ENCODE peak calls at places on chromosomes 1 and 21, in ten cellular contexts. K is fibroblast of lung; Y is CD8-positive, alpha-beta T cell; X is Peyer's patch; V is right lobe of liver; L is GM06990; C is stomach; O is GM13977; Z is left lung; B is endothelial cell of umbilical vein. H is an unnamed sample.
A peak's percentile ranks its signal among the peaks of the same experiment; 100 is the strongest.

GRCh38 chr1:102776074-102776473 is 332.2 kb downstream of the COL11A1 start:
- DNase-seq in K (no peak), Y (no peak), X (no peak), V (no peak), L (no peak), C (no peak), O (no peak), Z (no peak), B (no peak), H (no peak)

GRCh38 chr1:12383786-12384185 is 154.0 kb downstream of the VPS13D start:
- DNase-seq in K (no peak), Y (no peak), X (no peak), V (no peak), L (no peak), C (no peak), O (no peak), Z (no peak), B (no peak), H (no peak)

GRCh38 chr1:166975361-166976129 is at the start of gene ILDR2:
- DNase-seq in K (peak; percentile 25), Y (peak; percentile 68), X (peak; percentile 67), V (peak; percentile 81), L (peak; percentile 55), C (peak; percentile 52), O (peak; percentile 83), Z (peak; percentile 36), B (peak; percentile 10), H (peak; percentile 23)

GRCh38 chr21:27954806-27955205 is 987.9 kb upstream of the ADAMTS5 start:
- DNase-seq in K (peak; percentile 55), Y (no peak), X (no peak), V (no peak), L (no peak), C (no peak), O (no peak), Z (no peak), B (no peak), H (no peak)

GRCh38 chr1:229221106-229222019 is 49.5 kb upstream of the RAB4A start:
- DNase-seq in K (peak; percentile 92), Y (no peak), X (peak; percentile 78), V (peak; percentile 84), L (no peak), C (peak; percentile 76), O (no peak), Z (no peak), B (no peak), H (no peak)

GRCh38 chr1:203342192-203342940 is 8.6 kb downstream of the FMOD start:
- DNase-seq in K (peak; percentile 42), Y (peak; percentile 69), X (no peak), V (no peak), L (no peak), C (peak; percentile 71), O (peak; percentile 69), Z (no peak), B (peak; percentile 44), H (no peak)

GRCh38 chr1:116514708-116515525 is 55.9 kb downstream of the CD58 start:
- DNase-seq in K (no peak), Y (peak; percentile 62), X (no peak), V (no peak), L (peak; percentile 59), C (no peak), O (peak; percentile 44), Z (no peak), B (no peak), H (no peak)

GRCh38 chr1:95627244-95627643 is 393.2 kb downstream of the RWDD3 start:
- DNase-seq in K (no peak), Y (no peak), X (no peak), V (no peak), L (no peak), C (no peak), O (no peak), Z (no peak), B (no peak), H (no peak)

GRCh38 chr1:29762635-29763034 is 526.3 kb downstream of the PTPRU start:
- DNase-seq in K (no peak), Y (no peak), X (no peak), V (no peak), L (no peak), C (no peak), O (no peak), Z (no peak), B (no peak), H (no peak)

GRCh38 chr1:223631367-223631977 is 34.0 kb downstream of the CAPN8 start:
- DNase-seq in K (no peak), Y (no peak), X (no peak), V (no peak), L (no peak), C (no peak), O (no peak), Z (no peak), B (no peak), H (no peak)

GRCh38 chr1:59560807-59561450 is 253.8 kb upstream of the HOOK1 start:
- DNase-seq in K (no peak), Y (no peak), X (no peak), V (no peak), L (no peak), C (no peak), O (no peak), Z (no peak), B (peak; percentile 13), H (no peak)

GRCh38 chr1:210949039-210949438 is 184.9 kb downstream of the KCNH1 start:
- DNase-seq in K (no peak), Y (no peak), X (no peak), V (no peak), L (no peak), C (no peak), O (no peak), Z (no peak), B (no peak), H (no peak)

GRCh38 chr1:93993731-93994130 is 84.5 kb upstream of the GCLM start:
- DNase-seq in K (no peak), Y (no peak), X (no peak), V (no peak), L (no peak), C (no peak), O (no peak), Z (no peak), B (no peak), H (no peak)

DNA sequence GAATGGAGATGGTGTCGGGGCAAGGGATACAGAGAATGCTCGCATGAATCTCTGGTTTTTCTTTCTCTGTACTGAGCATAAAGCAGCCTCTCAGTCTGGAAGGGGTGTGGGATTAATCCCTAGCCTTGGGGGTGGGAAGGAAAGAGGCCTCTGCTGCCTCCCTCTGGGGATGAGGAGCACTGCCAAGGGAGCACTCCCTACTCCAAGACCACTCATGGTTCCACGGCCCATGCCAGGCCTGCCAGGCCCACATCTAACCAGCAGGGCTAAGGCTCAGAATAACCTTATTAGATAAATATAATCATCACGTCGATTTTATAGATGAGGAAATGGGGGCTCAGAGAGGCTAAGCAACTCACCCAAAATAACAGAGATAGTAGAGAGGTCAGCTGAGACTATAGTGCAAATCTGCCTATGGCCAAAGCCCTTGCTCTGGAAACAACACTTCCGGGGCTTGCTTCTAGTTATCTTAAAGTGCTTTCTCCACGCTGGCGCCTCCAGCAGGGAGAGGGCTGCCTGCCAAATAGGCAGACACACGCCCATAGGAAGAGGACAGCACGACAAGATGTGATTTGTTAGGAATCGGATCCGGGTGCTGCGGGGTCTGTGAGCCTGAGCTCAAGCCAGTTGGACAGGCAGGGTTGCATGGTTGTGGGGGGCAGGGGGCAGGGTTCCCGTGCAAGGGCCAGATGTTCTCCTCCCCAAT is 522 bp downstream of the TEX35 start:
- DNase-seq in K (peak; percentile 51), Y (no peak), X (peak; percentile 37), V (peak; percentile 27), L (no peak), C (peak; percentile 53), O (no peak), Z (no peak), B (no peak), H (no peak)
- TF ChIP-seq CTCF in K (no peak), Y (no peak), X (peak; percentile 5), V (no peak), L (no peak), C (no peak), O (no peak), Z (no peak), B (no peak), H (no peak)

DNA sequence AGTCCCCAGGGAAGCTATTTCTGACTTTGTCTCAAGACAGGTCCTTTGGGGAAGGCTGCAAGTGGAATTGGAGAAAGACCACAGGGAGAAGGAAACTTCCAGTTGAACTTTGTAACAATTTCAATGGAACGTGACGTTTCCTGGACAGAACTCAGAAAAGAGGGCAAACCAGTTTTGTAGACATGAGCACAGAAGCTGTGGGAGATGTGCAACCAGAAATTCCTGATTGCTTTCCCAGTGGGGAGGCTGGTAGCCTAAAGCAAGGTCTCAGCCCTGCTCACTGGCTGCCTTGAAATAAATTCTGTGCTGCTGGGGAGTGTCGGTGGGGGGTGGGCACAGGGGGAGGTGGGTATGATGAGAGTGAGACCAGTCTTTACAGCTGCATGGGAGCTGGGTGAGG is 1206.7 kb upstream of the ADGRL2 start:
- DNase-seq in K (no peak), Y (no peak), X (no peak), V (no peak), L (no peak), C (no peak), O (no peak), Z (no peak), B (no peak), H (no peak)
- TF ChIP-seq CTCF in K (no peak), Y (no peak), X (no peak), V (no peak), L (no peak), C (no peak), O (no peak), Z (no peak), B (no peak), H (no peak)

GRCh38 chr1:172609528-172609927 is 49.4 kb upstream of the FASLG start:
- DNase-seq in K (peak; percentile 19), Y (no peak), X (no peak), V (no peak), L (no peak), C (no peak), O (no peak), Z (no peak), B (no peak), H (no peak)
- TF ChIP-seq CTCF in K (no peak), Y (peak; percentile 74), X (peak; percentile 42), V (peak; percentile 27), L (peak; percentile 25), C (peak; percentile 20), O (peak; percentile 33), Z (no peak), B (no peak), H (no peak)

GRCh38 chr1:228062812-228063211 is 19.7 kb upstream of the ARF1 start:
- DNase-seq in K (no peak), Y (no peak), X (no peak), V (no peak), L (no peak), C (peak; percentile 23), O (no peak), Z (peak; percentile 23), B (no peak), H (no peak)
- TF ChIP-seq CTCF in K (no peak), Y (no peak), X (no peak), V (no peak), L (no peak), C (no peak), O (no peak), Z (no peak), B (no peak), H (no peak)

DNA sequence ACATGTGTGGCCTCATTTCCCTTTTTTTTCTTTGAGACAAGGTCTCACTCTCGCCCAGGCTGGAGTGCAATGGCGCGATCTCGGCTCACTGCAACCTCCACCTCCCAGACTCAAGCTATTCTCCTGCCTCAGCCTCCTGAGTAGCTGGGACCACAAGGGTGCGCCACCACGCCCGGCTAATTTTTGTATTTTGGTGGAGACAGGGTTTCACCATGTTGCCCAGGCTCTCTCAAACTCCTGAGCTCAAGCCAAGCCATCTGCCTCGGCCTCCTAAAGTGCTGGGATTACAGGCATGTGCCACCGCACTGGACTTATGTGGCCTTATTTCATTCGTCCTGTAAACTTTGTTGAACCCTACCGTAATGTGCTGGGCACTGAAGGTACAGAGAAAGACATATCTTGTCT is 569 bp upstream of the WARS2 start:
- DNase-seq in K (peak; percentile 34), Y (peak; percentile 55), X (no peak), V (no peak), L (peak; percentile 36), C (no peak), O (no peak), Z (no peak), B (peak; percentile 20), H (peak; percentile 25)
- TF ChIP-seq CTCF in K (peak; percentile 20), Y (no peak), X (no peak), V (no peak), L (peak; percentile 57), C (no peak), O (peak; percentile 54), Z (no peak), B (peak; percentile 9), H (no peak)